ENCODE peak calls at places on chromosomes 3 and 15, in seven cellular contexts. H is cerebellum, T is tibial artery, N is kidney, O is activated T-cell treated with anti-CD3 and anti-CD28 coated beads for 24 hours, S is Kasumi-1, A is mammary epithelial cell. L is an unnamed sample.

GRCh38 chr15:89330881-89331595 is 3.6 kb downstream of the POLG start:
- DNase-seq in H (no peak), T (no peak), N (no peak), O (no peak), S (no peak), A (no peak), L (no peak)

GRCh38 chr3:35936571-35936970 is 297.2 kb downstream of the ARPP21 start:
- DNase-seq in H (no peak), T (no peak), N (no peak), O (no peak), S (no peak), A (no peak), L (no peak)

GRCh38 chr3:49500408-49501257 is 30.6 kb downstream of the DAG1 start:
- DNase-seq in H (no peak), T (peak; percentile 84), N (no peak), O (no peak), S (peak; percentile 11), A (peak; percentile 95), L (no peak)

GRCh38 chr3:123733805-123734526 is 149.1 kb upstream of the HACD2 start:
- DNase-seq in H (no peak), T (no peak), N (no peak), O (no peak), S (no peak), A (peak; percentile 91), L (no peak)

GRCh38 chr3:15152166-15152565 is 53.2 kb upstream of the RBSN start:
- DNase-seq in H (no peak), T (no peak), N (no peak), O (no peak), S (no peak), A (no peak), L (no peak)

GRCh38 chr3:166446986-166447385 is 609.8 kb upstream of the BCHE start:
- DNase-seq in H (no peak), T (no peak), N (no peak), O (no peak), S (no peak), A (no peak), L (no peak)

GRCh38 chr15:92405942-92406341 is 12.3 kb downstream of the ST8SIA2 start:
- DNase-seq in H (no peak), T (no peak), N (no peak), O (no peak), S (no peak), A (no peak), L (no peak)

GRCh38 chr3:37897763-37898162 is 36.1 kb downstream of the CTDSPL start:
- DNase-seq in H (no peak), T (no peak), N (no peak), O (no peak), S (no peak), A (no peak), L (no peak)

GRCh38 chr3:111794701-111795100 is 64.4 kb upstream of the PHLDB2 start:
- DNase-seq in H (no peak), T (no peak), N (no peak), O (no peak), S (no peak), A (no peak), L (no peak)

GRCh38 chr3:194995334-194995733 is 275.6 kb downstream of the XXYLT1 start:
- DNase-seq in H (no peak), T (no peak), N (no peak), O (no peak), S (no peak), A (no peak), L (no peak)

GRCh38 chr15:70294906-70295305 is 197.2 kb upstream of the TLE3 start:
- DNase-seq in H (no peak), T (no peak), N (no peak), O (no peak), S (no peak), A (no peak), L (no peak)

GRCh38 chr15:45891766-45892165 is 256.9 kb downstream of the SQOR start:
- DNase-seq in H (peak; percentile 9), T (peak; percentile 27), N (no peak), O (no peak), S (no peak), A (no peak), L (no peak)

GRCh38 chr15:56660943-56661342 is 72.4 kb downstream of the ZNF280D start:
- DNase-seq in H (no peak), T (no peak), N (no peak), O (no peak), S (no peak), A (no peak), L (no peak)

GRCh38 chr15:58957101-58957973 is 23.9 kb upstream of the SLTM start:
- DNase-seq in H (peak; percentile 15), T (peak; percentile 41), N (no peak), O (peak; percentile 56), S (peak; percentile 81), A (peak; percentile 44), L (peak; percentile 42)

GRCh38 chr3:135688003-135688402 is 277.5 kb upstream of the PPP2R3A start:
- DNase-seq in H (no peak), T (no peak), N (no peak), O (no peak), S (no peak), A (no peak), L (no peak)

L was measured in stimulated activated naive CD4-positive, alpha-beta T cell treated with Interleukin-2 at 50 U/mL for 16 hours.